ENCODE peak calls at places on chromosome 9, in eight cellular contexts. V is A549, Y is IMR-90, U is H54, P is body of pancreas, N is upper lobe of left lung, W is H1, O is tibial nerve. H is an unnamed sample.

GRCh38 chr9:97468658-97469448 is 32.6 kb upstream of the TMOD1 start:
- DNase-seq in V (peak), Y (peak), U (peak), P (peak), N (peak), W (peak), O (peak), H (peak)

GRCh38 chr9:20945269-20945668 is 86.2 kb downstream of the HACD4 start:
- DNase-seq in V (no peak), Y (no peak), U (no peak), P (no peak), N (no peak), W (no peak), O (no peak), H (no peak)

GRCh38 chr9:135906291-135907005 is 898 bp downstream of the CAMSAP1 start:
- DNase-seq in V (peak), Y (peak), U (no peak), P (peak), N (peak), W (no peak), O (no peak), H (peak)

GRCh38 chr9:123655681-123656423 is 274.1 kb downstream of the DENND1A start:
- DNase-seq in V (no peak), Y (no peak), U (no peak), P (no peak), N (no peak), W (no peak), O (no peak), H (no peak)

GRCh38 chr9:18124760-18125159 is 349.2 kb upstream of the ADAMTSL1 start:
- DNase-seq in V (no peak), Y (peak), U (no peak), P (no peak), N (no peak), W (no peak), O (no peak), H (no peak)

GRCh38 chr9:107286057-107286456 is 3.0 kb downstream of the RAD23B start:
- DNase-seq in V (peak), Y (peak), U (no peak), P (peak), N (no peak), W (no peak), O (no peak), H (no peak)

GRCh38 chr9:35827486-35827885 is 1.0 kb downstream of the FAM221B start:
- DNase-seq in V (no peak), Y (peak), U (no peak), P (no peak), N (no peak), W (no peak), O (no peak), H (no peak)

GRCh38 chr9:79684711-79685575 is 113.2 kb downstream of the TLE4 start:
- DNase-seq in V (no peak), Y (peak), U (no peak), P (no peak), N (no peak), W (no peak), O (no peak), H (no peak)

GRCh38 chr9:37859043-37859442 is 44.9 kb downstream of the SLC25A51 start:
- DNase-seq in V (peak), Y (peak), U (no peak), P (no peak), N (no peak), W (no peak), O (no peak), H (no peak)

GRCh38 chr9:107172979-107173347 is 110.1 kb upstream of the RAD23B start:
- DNase-seq in V (no peak), Y (no peak), U (no peak), P (no peak), N (no peak), W (no peak), O (no peak), H (no peak)

GRCh38 chr9:1718836-1719235 is 296.3 kb upstream of the SMARCA2 start:
- DNase-seq in V (no peak), Y (no peak), U (no peak), P (no peak), N (no peak), W (no peak), O (no peak), H (no peak)

GRCh38 chr9:79236466-79236865 is 335.3 kb upstream of the TLE4 start:
- DNase-seq in V (no peak), Y (peak), U (no peak), P (no peak), N (no peak), W (no peak), O (no peak), H (no peak)

GRCh38 chr9:93827545-93828330 is 127.4 kb downstream of the BARX1 start:
- DNase-seq in V (peak), Y (peak), U (peak), P (peak), N (peak), W (no peak), O (no peak), H (peak)

GRCh38 chr9:113228130-113228665 is 6.9 kb downstream of the SLC31A1 start:
- DNase-seq in V (no peak), Y (no peak), U (no peak), P (no peak), N (no peak), W (no peak), O (no peak), H (no peak)

GRCh38 chr9:96033896-96034295 is 158.4 kb downstream of the ERCC6L2 start:
- DNase-seq in V (no peak), Y (no peak), U (no peak), P (no peak), N (no peak), W (no peak), O (no peak), H (no peak)

GRCh38 chr9:113603773-113604172 is 140.2 kb downstream of the RGS3 start:
- DNase-seq in V (no peak), Y (no peak), U (no peak), P (no peak), N (no peak), W (no peak), O (no peak), H (no peak)

GRCh38 chr9:93929231-93929630 is 25.9 kb downstream of the BARX1 start:
- DNase-seq in V (no peak), Y (no peak), U (no peak), P (no peak), N (no peak), W (no peak), O (no peak), H (no peak)

GRCh38 chr9:103731541-103731940 is 362.6 kb upstream of the SMC2 start:
- DNase-seq in V (no peak), Y (no peak), U (no peak), P (no peak), N (no peak), W (no peak), O (no peak), H (no peak)

GRCh38 chr9:14043491-14043890 is 270.4 kb downstream of the NFIB start:
- DNase-seq in V (no peak), Y (no peak), U (no peak), P (no peak), N (no peak), W (no peak), O (no peak), H (no peak)

GRCh38 chr9:976805-977360 is 428 bp downstream of the DMRT3 start:
- DNase-seq in V (peak), Y (no peak), U (no peak), P (no peak), N (peak), W (no peak), O (no peak), H (no peak)

GRCh38 chr9:131618785-131619184 is 73.5 kb downstream of the PRRT1B start:
- DNase-seq in V (no peak), Y (no peak), U (no peak), P (no peak), N (peak), W (no peak), O (no peak), H (no peak)

GRCh38 chr9:114621975-114622609 is 11.0 kb downstream of the TMEM268 start:
- DNase-seq in V (peak), Y (peak), U (peak), P (no peak), N (no peak), W (no peak), O (no peak), H (no peak)

GRCh38 chr9:76599970-76600369 is 141.0 kb downstream of the GCNT1 start:
- DNase-seq in V (no peak), Y (no peak), U (no peak), P (no peak), N (no peak), W (no peak), O (no peak), H (no peak)

GRCh38 chr9:36637491-36638270 is 65.0 kb downstream of the MELK start:
- DNase-seq in V (no peak), Y (no peak), U (no peak), P (no peak), N (no peak), W (no peak), O (no peak), H (no peak)

GRCh38 chr9:71608825-71609452 is 159.4 kb downstream of the CEMIP2 start:
- DNase-seq in V (no peak), Y (peak), U (no peak), P (no peak), N (no peak), W (no peak), O (no peak), H (no peak)

GRCh38 chr9:125701351-125701750 is 5.7 kb downstream of the MAPKAP1 start:
- DNase-seq in V (no peak), Y (peak), U (peak), P (no peak), N (no peak), W (no peak), O (no peak), H (no peak)

GRCh38 chr9:92328225-92328624 is 2.5 kb downstream of the CENPP start:
- DNase-seq in V (peak), Y (peak), U (peak), P (no peak), N (no peak), W (no peak), O (no peak), H (no peak)

GRCh38 chr9:29212590-29213373 is 1639.5 kb upstream of the C9orf72 start:
- DNase-seq in V (peak), Y (no peak), U (peak), P (peak), N (peak), W (no peak), O (no peak), H (no peak)

GRCh38 chr9:115133649-115134048 is 15.7 kb upstream of the TNC start:
- DNase-seq in V (no peak), Y (peak), U (no peak), P (no peak), N (no peak), W (no peak), O (no peak), H (no peak)

GRCh38 chr9:38391278-38392118 is 1.0 kb upstream of the ALDH1B1 start:
- DNase-seq in V (no peak), Y (no peak), U (no peak), P (no peak), N (no peak), W (no peak), O (no peak), H (no peak)

GRCh38 chr9:115202960-115203751 is 85.2 kb upstream of the TNC start:
- DNase-seq in V (no peak), Y (peak), U (no peak), P (no peak), N (no peak), W (no peak), O (no peak), H (peak)

DNA sequence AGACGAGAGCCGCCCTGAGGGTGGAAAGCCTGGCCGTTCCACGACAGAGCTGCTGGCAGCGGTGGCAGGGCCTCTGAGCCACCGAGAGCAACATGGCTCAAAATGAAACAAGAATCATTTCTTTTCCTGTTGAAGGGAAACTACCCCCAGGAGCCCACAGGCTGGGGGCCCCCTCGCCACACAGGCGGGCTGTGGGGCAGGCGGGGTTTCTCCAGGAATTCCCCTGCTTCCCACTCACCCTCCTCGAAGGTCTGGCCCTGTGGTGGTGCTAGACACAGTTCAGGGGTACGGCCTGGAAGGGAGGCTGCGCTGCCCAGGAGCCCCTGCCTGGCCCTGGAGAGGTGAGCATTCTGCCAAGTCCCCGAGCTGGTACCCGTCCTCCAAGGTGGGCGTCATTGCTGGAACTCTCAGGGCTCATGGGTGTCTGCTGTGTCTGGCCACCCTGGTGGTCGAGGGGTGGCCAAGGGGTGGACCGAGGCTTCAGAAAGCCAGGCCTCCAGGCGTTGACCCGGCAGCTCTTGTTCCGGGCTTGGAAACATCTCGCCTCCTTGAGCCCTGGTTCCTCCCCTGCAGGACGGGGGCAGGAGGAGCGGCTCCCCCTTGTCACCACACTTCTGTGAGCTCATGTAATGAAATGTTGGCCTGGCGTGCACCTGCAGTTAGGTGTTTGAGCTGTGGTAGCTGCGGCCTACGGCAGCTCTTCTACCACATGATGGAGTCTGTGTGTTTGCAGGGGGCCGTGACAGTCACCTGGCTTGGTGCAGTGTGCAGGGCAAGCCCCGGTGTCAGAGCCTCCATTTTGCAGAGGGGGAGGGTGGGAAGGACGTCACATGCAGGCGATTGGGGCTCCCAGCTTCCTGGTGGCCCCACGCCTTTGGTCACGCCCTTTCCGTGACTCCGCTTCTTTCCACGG is 65.3 kb downstream of the RXRA start:
- DNase-seq in V (no peak), Y (no peak), U (no peak), P (no peak), N (peak), W (no peak), O (no peak), H (peak)
- TF ChIP-seq POLR2A in V (no peak), Y (no peak), U (no peak), P (no peak), N (no peak), W (no peak), O (no peak), H (no peak)

GRCh38 chr9:118650407-118650806 is 718.8 kb downstream of the BRINP1 start:
- DNase-seq in V (no peak), Y (no peak), U (no peak), P (no peak), N (no peak), W (no peak), O (no peak), H (no peak)

GRCh38 chr9:118647331-118647730 is 721.9 kb downstream of the BRINP1 start:
- DNase-seq in V (no peak), Y (no peak), U (no peak), P (no peak), N (no peak), W (no peak), O (no peak), H (no peak)

GRCh38 chr9:118652935-118653334 is 716.3 kb downstream of the BRINP1 start:
- DNase-seq in V (no peak), Y (no peak), U (no peak), P (no peak), N (no peak), W (no peak), O (no peak), H (no peak)

GRCh38 chr9:118651511-118651910 is 717.7 kb downstream of the BRINP1 start:
- DNase-seq in V (no peak), Y (no peak), U (no peak), P (no peak), N (no peak), W (no peak), O (no peak), H (no peak)

DNA sequence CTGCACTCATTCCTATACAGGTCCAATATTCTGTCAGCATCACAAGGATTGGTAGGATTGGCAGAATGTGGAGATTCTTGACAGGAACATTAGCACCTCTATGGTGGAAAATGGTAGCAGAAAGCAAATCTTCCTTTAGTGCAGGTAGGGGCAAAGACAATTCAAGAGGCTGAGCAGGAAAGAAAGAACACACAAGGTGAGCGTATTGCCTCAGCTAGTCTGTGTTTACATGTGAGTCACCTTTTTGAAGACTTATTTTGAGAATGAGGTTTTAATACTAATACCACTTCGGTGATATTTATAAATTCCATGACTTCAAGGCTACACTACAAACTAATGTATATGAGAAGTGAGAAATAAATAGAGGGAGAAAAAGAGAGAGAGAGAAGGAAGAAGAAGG is 717.0 kb downstream of the BRINP1 start:
- DNase-seq in V (no peak), Y (no peak), U (no peak), P (no peak), N (no peak), W (no peak), O (no peak), H (no peak)
- TF ChIP-seq POLR2A in V (no peak), Y (no peak), U (no peak), P (no peak), N (no peak), W (no peak), O (no peak), H (no peak)

DNA sequence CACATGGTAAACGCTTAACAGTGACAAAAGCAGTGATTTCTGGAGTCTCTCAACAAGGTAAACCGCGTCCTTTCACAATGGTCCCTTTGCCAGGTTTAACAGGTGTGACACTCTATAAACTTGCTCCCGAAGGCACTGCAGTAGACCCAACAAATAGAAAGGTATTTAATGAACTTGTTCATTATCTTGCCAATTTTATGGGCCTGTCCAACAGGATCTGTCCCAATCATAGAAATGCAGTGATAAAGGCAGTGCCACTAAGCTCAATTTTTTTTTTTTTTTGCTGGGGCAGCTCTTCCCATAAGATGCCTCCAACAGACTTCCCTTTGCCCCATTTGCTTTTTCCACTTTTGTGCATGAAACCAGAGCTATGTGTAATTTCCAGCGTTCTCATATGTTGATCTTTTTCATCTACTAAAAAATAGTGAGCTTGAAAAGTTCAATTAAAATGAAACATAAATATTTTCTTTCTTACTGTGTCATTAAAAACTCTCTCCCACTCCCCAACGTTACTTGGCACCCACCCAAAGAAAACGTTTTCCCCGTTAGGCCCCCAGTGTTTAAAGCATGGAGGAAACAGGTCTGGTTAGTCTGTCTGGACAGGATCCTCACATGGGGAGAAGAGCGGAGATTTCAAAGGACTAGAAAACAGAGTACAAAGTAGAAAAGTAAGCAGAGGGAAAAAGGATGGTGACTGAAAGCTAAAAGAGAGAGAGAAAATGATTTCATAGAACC is 80.9 kb upstream of the SPATA31D4 start:
- DNase-seq in V (no peak), Y (no peak), U (no peak), P (no peak), N (no peak), W (no peak), O (no peak), H (no peak)
- TF ChIP-seq POLR2A in V (no peak), Y (no peak), U (no peak), P (no peak), N (no peak), W (no peak), O (no peak), H (no peak)

GRCh38 chr9:137188490-137189296 is at the start of the genes ANAPC2 and SSNA1:
- DNase-seq in V (peak), Y (peak), U (peak), P (peak), N (peak), W (peak), O (peak), H (peak)
- TF ChIP-seq POLR2A in V (peak), Y (peak), U (peak), P (peak), N (peak), W (peak), O (peak), H (peak)

GRCh38 chr9:110064721-110065252 is 143.2 kb downstream of the C9orf152 start:
- DNase-seq in V (no peak), Y (no peak), U (no peak), P (no peak), N (no peak), W (no peak), O (no peak), H (no peak)
- TF ChIP-seq POLR2A in V (no peak), Y (no peak), U (no peak), P (no peak), N (no peak), W (no peak), O (no peak), H (no peak)

GRCh38 chr9:127738666-127739065 is 3.6 kb upstream of the TOR2A start:
- DNase-seq in V (no peak), Y (no peak), U (no peak), P (no peak), N (no peak), W (no peak), O (no peak), H (no peak)

GRCh38 chr9:127733609-127734008 is 1.5 kb downstream of the TOR2A start:
- DNase-seq in V (no peak), Y (no peak), U (no peak), P (no peak), N (no peak), W (no peak), O (no peak), H (no peak)

GRCh38 chr9:127734747-127735529 is at the start of gene TOR2A:
- DNase-seq in V (peak), Y (peak), U (peak), P (peak), N (peak), W (peak), O (peak), H (peak)

GRCh38 chr9:127734247-127734746 is 797 bp downstream of the TOR2A start:
- DNase-seq in V (no peak), Y (no peak), U (no peak), P (no peak), N (peak), W (no peak), O (no peak), H (no peak)

DNA sequence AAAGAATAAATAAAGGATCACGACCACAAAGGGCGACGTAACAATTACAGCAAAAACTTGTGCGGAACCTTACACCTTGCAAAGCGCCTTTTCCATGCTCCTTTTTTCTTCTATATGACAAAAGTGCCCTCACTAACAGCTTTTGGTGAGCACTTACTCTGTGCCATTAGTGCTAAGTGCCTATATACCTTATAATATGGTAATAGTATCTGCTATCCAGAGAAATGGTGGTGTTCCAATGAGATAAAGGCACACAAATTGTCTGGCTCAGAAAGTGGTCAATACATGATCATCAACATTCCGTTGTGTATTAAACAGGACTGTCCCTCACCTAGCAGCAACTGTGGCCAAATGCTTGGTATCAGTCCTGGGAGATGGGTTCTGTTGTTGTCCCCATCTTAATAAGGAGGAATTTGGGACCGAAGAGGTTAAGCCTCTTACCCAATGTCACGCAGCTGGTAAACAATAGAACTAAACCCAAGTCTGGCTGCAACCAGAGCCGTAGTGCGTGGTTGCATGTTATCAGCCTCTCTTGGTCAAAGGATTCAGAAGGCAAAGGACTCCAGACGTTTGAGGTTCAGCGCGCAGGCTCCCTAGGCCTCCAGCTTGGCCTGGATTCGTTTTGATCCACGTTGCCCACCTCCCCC is 559 bp upstream of the TOR2A start:
- DNase-seq in V (no peak), Y (no peak), U (no peak), P (no peak), N (no peak), W (no peak), O (no peak), H (no peak)
- TF ChIP-seq POLR2A in V (no peak), Y (no peak), U (no peak), P (no peak), N (no peak), W (no peak), O (no peak), H (no peak)